ENCODE peak calls at places on chromosomes 2 and 18, in four cellular contexts. N is caudate nucleus, H is transverse colon, W is Panc1. V is an unnamed sample.

GRCh38 chr2:222024934-222025890 is 273.6 kb downstream of the PAX3 start:
- DNase-seq in N (no peak), H (no peak), W (peak), V (no peak)

GRCh38 chr2:149119358-149119757 is 80.9 kb downstream of the LYPD6B start:
- DNase-seq in N (no peak), H (no peak), W (no peak), V (no peak)

GRCh38 chr18:6578686-6579085 is 150.8 kb upstream of the ARHGAP28 start:
- DNase-seq in H (no peak), N (no peak), W (no peak), V (no peak)

GRCh38 chr2:233819884-233820765 is 34.2 kb downstream of the HJURP start:
- DNase-seq in H (peak), W (no peak), N (no peak), V (no peak)

GRCh38 chr2:67570626-67571025 is 173.5 kb downstream of the ETAA1 start:
- DNase-seq in H (no peak), W (no peak), N (no peak), V (no peak)

GRCh38 chr2:128446049-128446811 is 127.6 kb upstream of the HS6ST1 start:
- DNase-seq in W (no peak), H (no peak), N (no peak), V (no peak)

GRCh38 chr2:155298001-155298400 is 599.5 kb downstream of the KCNJ3 start:
- DNase-seq in W (no peak), H (no peak), N (no peak), V (no peak)

GRCh38 chr2:20562540-20563225 is 88.2 kb downstream of the HS1BP3 start:
- DNase-seq in H (no peak), N (no peak), W (no peak), V (no peak)

GRCh38 chr2:195649629-195650190 is 7.3 kb upstream of the SLC39A10 start:
- DNase-seq in H (no peak), N (no peak), W (no peak), V (no peak)

GRCh38 chr2:208820289-208820688 is 413.7 kb downstream of the PTH2R start:
- DNase-seq in H (no peak), N (no peak), W (no peak), V (no peak)

GRCh38 chr18:76493213-76494107 is 1.6 kb downstream of the ZNF516 start:
- DNase-seq in H (no peak), N (no peak), W (no peak), V (no peak)

GRCh38 chr18:27378396-27379094 is 193.4 kb upstream of the CHST9 start:
- DNase-seq in W (no peak), N (no peak), H (no peak), V (no peak)

GRCh38 chr2:221513251-221513650 is 58.9 kb downstream of the EPHA4 start:
- DNase-seq in N (no peak), W (no peak), H (no peak), V (no peak)

GRCh38 chr2:71734620-71735019 is 281.3 kb downstream of the DYSF start:
- DNase-seq in W (no peak), N (no peak), H (no peak), V (no peak)

GRCh38 chr2:167334343-167334742 is 446.1 kb downstream of the XIRP2 start:
- DNase-seq in W (no peak), N (no peak), H (no peak), V (no peak)

GRCh38 chr2:120673571-120674061 is 62.1 kb upstream of the GLI2 start:
- DNase-seq in W (no peak), N (no peak), H (no peak), V (no peak)

GRCh38 chr2:95323347-95324155 is 26.4 kb downstream of the KCNIP3 start:
- DNase-seq in W (no peak), N (no peak), H (peak), V (no peak)

GRCh38 chr2:39875182-39875913 is 96.3 kb upstream of the THUMPD2 start:
- DNase-seq in H (peak), W (no peak), N (no peak), V (no peak)

GRCh38 chr2:240642806-240643092 is 17.5 kb downstream of the GPR35 start:
- DNase-seq in W (no peak), N (no peak), H (no peak), V (no peak)

GRCh38 chr2:189552991-189553404 is 27.6 kb downstream of the SLC40A1 start:
- DNase-seq in H (no peak), N (no peak), W (no peak), V (no peak)

GRCh38 chr2:38627400-38627799 is 24.7 kb upstream of the HNRNPLL start:
- DNase-seq in H (no peak), W (no peak), N (no peak), V (no peak)

GRCh38 chr2:239630618-239631286 is 229.9 kb upstream of the HDAC4 start:
- DNase-seq in H (no peak), W (no peak), N (no peak), V (no peak)

GRCh38 chr2:205461678-205462665 is 220.3 kb upstream of the NRP2 start:
- DNase-seq in W (no peak), H (no peak), N (no peak), V (no peak)

GRCh38 chr2:15069149-15069548 is 436.6 kb downstream of the LRATD1 start:
- DNase-seq in H (no peak), N (no peak), W (no peak), V (no peak)

GRCh38 chr2:157785866-157786662 is 90.1 kb downstream of the ACVR1 start:
- DNase-seq in W (no peak), N (no peak), H (no peak), V (no peak)

DNA sequence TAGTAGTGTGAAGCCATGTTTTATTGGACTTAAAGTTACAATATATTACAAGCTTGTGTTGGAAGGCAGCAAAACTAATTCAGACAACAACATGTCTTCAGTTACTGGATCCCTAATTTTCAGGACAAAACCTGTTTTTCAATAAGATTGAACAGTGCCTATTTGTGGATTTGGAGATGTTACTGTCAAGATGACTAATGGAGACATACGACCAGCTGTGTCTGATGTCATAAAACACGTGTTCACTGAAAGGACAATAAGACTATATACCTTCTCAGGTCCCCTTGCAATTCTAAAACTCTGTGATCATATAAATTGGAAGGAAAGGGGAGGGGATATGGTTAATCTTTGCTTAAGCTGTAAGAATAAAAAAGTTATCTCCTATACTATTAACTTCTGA is 21.7 kb downstream of the METTL21A start:
- DNase-seq in H (no peak), N (no peak), W (no peak), V (no peak)
- H3K27ac ChIP-seq in H (no peak), N (no peak), W (no peak), V (no peak)

GRCh38 chr18:61894751-61895524 is 2.1 kb upstream of the RNF152 start:
- DNase-seq in W (no peak), N (no peak), H (no peak), V (no peak)

GRCh38 chr18:61891874-61892273 is 933 bp downstream of the RNF152 start:
- DNase-seq in N (no peak), W (no peak), H (no peak), V (no peak)

GRCh38 chr18:61893971-61894750 is 1.4 kb upstream of the RNF152 start:
- DNase-seq in N (peak), W (no peak), H (peak), V (peak)

GRCh38 chr18:61892683-61893303 is at the start of gene RNF152:
- DNase-seq in N (no peak), H (peak), W (no peak), V (peak)

GRCh38 chr18:61893304-61893970 is 630 bp upstream of the RNF152 start:
- DNase-seq in W (no peak), N (peak), H (peak), V (peak)
- H3K27ac ChIP-seq in W (no peak), N (peak), H (peak), V (peak)

GRCh38 chr2:133843091-133843490 is 274.8 kb upstream of the NCKAP5 start:
- DNase-seq in H (no peak), N (no peak), W (no peak), V (no peak)

GRCh38 chr2:133846476-133846875 is 278.2 kb upstream of the NCKAP5 start:
- DNase-seq in W (no peak), H (no peak), N (no peak), V (no peak)

GRCh38 chr2:133841905-133842304 is 273.6 kb upstream of the NCKAP5 start:
- DNase-seq in N (no peak), H (no peak), W (no peak), V (no peak)

GRCh38 chr2:133843551-133843950 is 275.3 kb upstream of the NCKAP5 start:
- DNase-seq in H (no peak), N (no peak), W (no peak), V (no peak)

GRCh38 chr2:133844214-133844892 is 276.1 kb upstream of the NCKAP5 start:
- DNase-seq in W (peak), H (peak), N (peak), V (peak)
- H3K27ac ChIP-seq in W (no peak), H (no peak), N (no peak), V (no peak)

GRCh38 chr2:47058061-47058931 is 96.8 kb downstream of the STPG4 start:
- DNase-seq in H (peak), N (peak), W (no peak), V (peak)
- H3K27ac ChIP-seq in H (peak), N (peak), W (peak), V (peak)

GRCh38 chr2:47403829-47404228 is 873 bp downstream of the MSH2 start:
- DNase-seq in H (no peak), W (no peak), N (no peak), V (no peak)
- H3K27ac ChIP-seq in H (peak), W (peak), N (peak), V (no peak)

GRCh38 chr2:28449489-28450395 is 46.1 kb upstream of the PLB1 start:
- DNase-seq in H (no peak), N (no peak), W (no peak), V (no peak)

GRCh38 chr2:28447943-28448737 is 47.7 kb upstream of the PLB1 start:
- DNase-seq in W (no peak), N (no peak), H (no peak), V (no peak)

GRCh38 chr2:28450901-28451565 is 44.8 kb upstream of the PLB1 start:
- DNase-seq in N (no peak), W (no peak), H (no peak), V (no peak)

GRCh38 chr2:28448738-28449100 is 47.1 kb upstream of the PLB1 start:
- DNase-seq in H (no peak), W (no peak), N (no peak), V (no peak)

DNA sequence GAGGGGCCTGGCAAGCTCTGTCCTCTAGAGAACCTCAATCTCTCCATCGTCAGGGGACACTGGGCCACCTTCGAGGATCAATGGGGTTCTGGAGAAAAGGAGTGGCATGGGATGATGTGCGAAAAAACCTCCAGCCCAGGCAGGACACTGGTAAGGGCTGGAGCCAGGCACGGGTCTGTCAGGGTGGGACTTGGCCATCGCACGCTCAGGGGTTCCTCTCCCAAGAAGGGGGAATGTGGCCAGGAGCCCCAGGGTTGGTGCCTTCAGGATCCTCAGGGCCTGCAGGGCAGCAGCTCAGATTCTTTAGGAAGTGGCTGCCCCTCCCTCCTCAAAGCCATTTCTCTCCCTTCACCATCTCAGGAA is 46.8 kb upstream of the PLB1 start:
- DNase-seq in N (no peak), H (no peak), W (no peak), V (no peak)
- H3K27ac ChIP-seq in N (no peak), H (no peak), W (no peak), V (no peak)

GRCh38 chr18:63342206-63342605 is 22.6 kb upstream of the BCL2 start:
- DNase-seq in N (no peak), W (no peak), H (no peak), V (no peak)

GRCh38 chr18:63346031-63346430 is 21.0 kb downstream of the KDSR start:
- DNase-seq in W (no peak), N (no peak), H (no peak), V (no peak)

GRCh38 chr18:63346471-63347183 is 20.4 kb downstream of the KDSR start:
- DNase-seq in N (no peak), H (no peak), W (no peak), V (no peak)

GRCh38 chr18:63344918-63345317 is 22.1 kb downstream of the KDSR start:
- DNase-seq in W (no peak), N (no peak), H (no peak), V (no peak)

GRCh38 chr18:63344263-63344662 is 22.7 kb downstream of the KDSR start:
- DNase-seq in W (no peak), H (no peak), N (no peak), V (no peak)
- H3K27ac ChIP-seq in W (no peak), H (no peak), N (no peak), V (no peak)

GRCh38 chr2:73907840-73908452 is 15.1 kb downstream of the ACTG2 start:
- DNase-seq in N (no peak), W (peak), H (peak), V (peak)
- H3K27ac ChIP-seq in N (no peak), W (no peak), H (peak), V (no peak)

DNA sequence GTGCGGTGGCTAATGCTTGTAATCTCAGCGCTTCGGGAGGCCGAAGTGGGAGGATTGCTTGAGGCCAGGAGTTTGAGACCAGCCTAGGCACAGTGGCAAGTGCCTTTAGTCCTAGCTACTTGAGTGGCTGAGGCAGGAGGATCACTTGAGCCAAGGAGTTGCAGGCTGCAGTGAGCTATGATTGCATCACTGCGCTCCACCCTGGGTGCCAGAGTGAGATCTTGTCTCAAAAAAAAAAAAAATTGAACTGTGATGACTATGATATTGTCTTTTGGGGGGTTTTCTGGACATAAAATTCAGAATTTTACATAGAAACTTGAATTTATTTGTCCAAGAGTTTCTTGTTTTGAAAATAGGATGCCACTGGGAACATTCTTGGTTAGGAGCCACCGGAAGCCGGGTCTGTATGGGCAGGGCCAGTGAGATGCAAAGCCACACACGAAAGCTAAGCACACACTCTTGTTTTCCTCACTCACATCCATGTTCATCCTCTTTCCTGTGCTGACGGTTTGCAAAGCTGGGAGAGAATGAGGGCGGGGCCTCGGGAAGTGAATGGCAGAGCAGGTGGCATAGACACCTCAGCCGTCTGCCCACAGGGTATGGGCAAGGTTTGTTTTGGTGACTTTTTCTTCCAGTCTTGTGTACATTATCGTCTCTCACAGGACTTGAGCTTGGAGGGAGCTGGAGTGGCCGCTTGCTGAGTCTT is 12.6 kb downstream of the AGAP1 start:
- DNase-seq in W (no peak), H (peak), N (no peak), V (no peak)
- H3K27ac ChIP-seq in W (peak), H (peak), N (no peak), V (no peak)

GRCh38 chr18:8752329-8752728 is 47.0 kb downstream of the MTCL1 start:
- DNase-seq in H (no peak), W (no peak), N (no peak), V (no peak)

GRCh38 chr18:8747440-8747937 is 42.1 kb downstream of the MTCL1 start:
- DNase-seq in W (no peak), N (no peak), H (no peak), V (no peak)

GRCh38 chr18:8751692-8752091 is 46.3 kb downstream of the MTCL1 start:
- DNase-seq in N (no peak), H (no peak), W (no peak), V (no peak)

GRCh38 chr18:8749492-8749891 is 44.1 kb downstream of the MTCL1 start:
- DNase-seq in W (no peak), H (no peak), N (no peak), V (no peak)

DNA sequence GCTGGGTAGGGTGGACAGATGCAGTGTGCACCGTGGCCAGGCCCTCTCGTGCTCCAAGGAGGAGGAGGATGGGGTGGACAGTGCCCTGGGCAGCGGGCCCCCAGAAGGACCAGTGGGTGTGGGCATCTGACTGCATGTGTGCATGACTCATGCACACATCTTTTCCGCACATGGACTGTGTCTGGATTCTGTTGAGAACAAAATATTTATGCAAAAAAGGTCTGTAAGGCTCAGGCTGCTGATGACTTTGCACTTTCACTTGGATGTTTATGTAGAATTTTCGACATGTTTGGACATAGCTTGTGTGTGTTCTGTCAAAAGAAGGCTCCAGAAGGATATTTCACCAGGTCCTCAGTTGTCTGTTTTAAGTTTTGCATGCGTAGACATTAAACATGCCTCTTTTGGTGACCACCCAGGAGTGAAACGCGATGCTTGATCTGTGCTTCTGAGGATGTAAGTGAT is 45.6 kb downstream of the MTCL1 start:
- DNase-seq in W (no peak), H (peak), N (no peak), V (no peak)
- H3K27ac ChIP-seq in W (no peak), H (peak), N (no peak), V (no peak)

V was measured in substantia nigra.